ENCODE peak calls at places on chromosome 17, in four cellular contexts. N is H1, C is GM12878, T is K562. M is an unnamed sample.

GRCh38 chr17:8479431-8479947 is 43.8 kb downstream of the NDEL1 start:
- DNase-seq in C (no peak), N (no peak), T (no peak), M (no peak)

GRCh38 chr17:41618341-41619161 is 5.8 kb downstream of the KRT17 start:
- DNase-seq in T (no peak), N (no peak), C (no peak), M (no peak)

GRCh38 chr17:39952665-39953470 is 9.9 kb upstream of the GSDMA start:
- DNase-seq in T (peak; percentile 98), N (peak; percentile 100), C (peak; percentile 79), M (peak; percentile 90)

GRCh38 chr17:69539781-69540319 is 125.4 kb downstream of the MAP2K6 start:
- DNase-seq in C (no peak), N (no peak), T (no peak), M (no peak)

GRCh38 chr17:45149669-45150603 is 1.7 kb downstream of the HEXIM1 start:
- DNase-seq in C (no peak), N (no peak), T (peak; percentile 72), M (no peak)

GRCh38 chr17:3576970-3577369 is 19.4 kb upstream of the TRPV3 start:
- DNase-seq in N (no peak), T (no peak), C (no peak), M (no peak)

GRCh38 chr17:43943769-43944418 is 1.6 kb upstream of the PPY start:
- DNase-seq in C (peak; percentile 38), N (peak; percentile 77), T (peak; percentile 87), M (peak; percentile 59)

GRCh38 chr17:45376171-45376564 is 56.5 kb downstream of the ARHGAP27 start:
- DNase-seq in T (no peak), C (no peak), N (no peak), M (no peak)

GRCh38 chr17:76899414-76899813 is 31.2 kb downstream of the MGAT5B start:
- DNase-seq in N (no peak), C (no peak), T (no peak), M (no peak)

GRCh38 chr17:80245566-80246265 is 14.9 kb upstream of the RNF213 start:
- DNase-seq in N (no peak), C (no peak), T (no peak), M (no peak)

GRCh38 chr17:37131064-37131463 is 182.3 kb downstream of the AATF start:
- DNase-seq in C (no peak), T (no peak), N (no peak), M (no peak)

GRCh38 chr17:59561042-59561441 is 4.4 kb upstream of the DHX40 start:
- DNase-seq in C (no peak), T (peak; percentile 71), N (no peak), M (peak; percentile 65)

GRCh38 chr17:36185416-36185815 is 9.0 kb upstream of the TBC1D3B start:
- DNase-seq in C (no peak), T (no peak), N (no peak), M (no peak)

GRCh38 chr17:40931311-40931710 is 6.1 kb downstream of the KRT23 start:
- DNase-seq in T (no peak), C (no peak), N (no peak), M (no peak)

GRCh38 chr17:79629548-79630049 is 18.7 kb upstream of the RBFOX3 start:
- DNase-seq in N (no peak), C (no peak), T (no peak), M (no peak)

GRCh38 chr17:71023631-71024030 is 854.3 kb downstream of the KCNJ2 start:
- DNase-seq in T (no peak), C (no peak), N (no peak), M (no peak)

GRCh38 chr17:45171338-45172231 is 9.9 kb downstream of the HEXIM2 start:
- DNase-seq in T (no peak), C (no peak), N (no peak), M (no peak)

GRCh38 chr17:35969558-35970442 is 11.5 kb downstream of the CCL16 start:
- DNase-seq in N (peak; percentile 60), C (peak; percentile 45), T (peak; percentile 84), M (peak; percentile 76)

GRCh38 chr17:75151893-75152292 is 2.4 kb downstream of the JPT1 start:
- DNase-seq in T (peak; percentile 60), N (no peak), C (no peak), M (no peak)

GRCh38 chr17:82289822-82290541 is 16.5 kb upstream of the CSNK1D start:
- DNase-seq in N (no peak), C (no peak), T (peak; percentile 91), M (no peak)

GRCh38 chr17:10327640-10328039 is 45.2 kb downstream of the MYH13 start:
- DNase-seq in C (peak; percentile 35), T (peak; percentile 76), N (peak; percentile 73), M (peak; percentile 78)

GRCh38 chr17:45061606-45062205 is 589 bp downstream of the NMT1 start:
- DNase-seq in N (no peak), C (no peak), T (no peak), M (no peak)

GRCh38 chr17:68053237-68054030 is 17.9 kb downstream of the KPNA2 start:
- DNase-seq in N (no peak), C (no peak), T (no peak), M (no peak)

GRCh38 chr17:77286641-77287431 is 146.1 kb downstream of the SEC14L1 start:
- DNase-seq in T (peak; percentile 31), C (no peak), N (no peak), M (peak; percentile 73)

GRCh38 chr17:68820476-68820824 is 134.7 kb downstream of the ABCA8 start:
- DNase-seq in C (no peak), T (no peak), N (no peak), M (no peak)

GRCh38 chr17:64355536-64356303 is 34.9 kb downstream of the PECAM1 start:
- DNase-seq in T (no peak), C (no peak), N (no peak), M (no peak)

GRCh38 chr17:36935681-36936454 is 1.4 kb upstream of the LHX1 start:
- DNase-seq in C (no peak), T (peak; percentile 46), N (no peak), M (no peak)

GRCh38 chr17:38601539-38602351 is 4.0 kb downstream of the SRCIN1 start:
- DNase-seq in N (no peak), C (no peak), T (peak; percentile 58), M (no peak)

GRCh38 chr17:73984981-73985380 is 218.5 kb upstream of the RPL38 start:
- DNase-seq in N (no peak), C (no peak), T (no peak), M (no peak)

GRCh38 chr17:66152756-66153155 is 39.2 kb downstream of the CEP112 start:
- DNase-seq in N (no peak), C (no peak), T (no peak), M (no peak)

GRCh38 chr17:45131616-45132301 is 556 bp downstream of the PLCD3 start:
- DNase-seq in N (no peak), T (peak; percentile 66), C (no peak), M (no peak)

GRCh38 chr17:67546578-67547527 is 169.8 kb downstream of the PITPNC1 start:
- DNase-seq in N (no peak), T (peak; percentile 11), C (no peak), M (no peak)

GRCh38 chr17:39926588-39927100 is 757 bp downstream of the ORMDL3 start:
- DNase-seq in C (no peak), T (peak; percentile 79), N (no peak), M (no peak)

GRCh38 chr17:67365762-67366192 is 600 bp downstream of the PSMD12 start:
- DNase-seq in C (no peak), N (no peak), T (no peak), M (no peak)

GRCh38 chr17:19288453-19288852 is 51.3 kb downstream of the EPN2 start:
- DNase-seq in C (no peak), N (peak; percentile 54), T (no peak), M (no peak)

GRCh38 chr17:77593081-77593480 is 365.4 kb upstream of the TNRC6C start:
- DNase-seq in T (no peak), N (no peak), C (no peak), M (no peak)

GRCh38 chr17:81388612-81389367 is 6.5 kb upstream of the BAHCC1 start:
- DNase-seq in C (no peak), N (no peak), T (no peak), M (no peak)

GRCh38 chr17:64216030-64216384 is 47.1 kb downstream of the TEX2 start:
- DNase-seq in N (no peak), T (no peak), C (no peak), M (no peak)

DNA sequence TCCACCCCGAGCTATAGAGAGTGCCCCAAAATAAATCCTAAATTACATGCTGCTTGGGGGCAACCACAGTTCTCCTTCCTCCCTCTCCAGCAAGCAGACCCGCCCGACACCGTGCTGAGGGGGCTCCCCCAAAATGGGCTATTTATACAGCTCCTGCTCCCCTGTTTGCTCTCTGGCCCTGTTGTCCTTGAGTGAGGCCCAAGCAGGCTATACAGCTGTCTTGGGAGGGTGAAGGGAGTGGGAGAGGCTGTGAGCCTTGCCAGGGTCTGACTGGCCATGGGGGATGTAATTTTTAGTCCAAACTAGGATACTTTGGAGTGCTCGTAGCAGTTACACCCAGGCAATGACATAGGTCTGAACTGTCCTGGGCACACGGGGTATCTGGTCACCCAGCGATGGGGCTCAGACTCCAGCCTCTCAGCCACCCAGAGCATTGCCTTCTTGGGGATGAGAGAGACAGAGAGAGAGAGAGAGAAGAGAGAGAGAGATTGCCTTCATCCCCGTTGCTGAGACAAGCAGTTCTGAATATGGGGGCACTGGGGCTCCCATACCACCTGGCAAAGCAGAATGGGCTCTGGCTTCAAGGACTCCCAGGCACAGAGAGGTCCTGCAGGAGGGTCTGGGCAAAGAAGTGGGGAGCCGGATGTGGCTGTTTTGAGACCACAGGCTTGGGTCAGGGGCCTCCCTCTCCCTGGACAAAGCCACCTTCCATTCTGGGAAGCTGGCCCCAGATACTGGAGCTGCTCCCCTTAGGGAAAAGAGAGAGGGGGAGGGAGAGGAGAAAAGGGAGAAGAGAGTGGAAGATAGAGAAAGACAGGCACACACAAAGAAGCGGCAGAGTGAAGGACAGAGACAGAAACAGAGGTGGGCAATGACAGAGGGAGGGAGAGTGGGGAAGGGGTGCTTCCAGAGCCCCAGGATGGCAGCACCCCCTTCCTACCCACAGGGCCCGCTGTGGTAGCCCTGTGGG is 10.7 kb upstream of the TMEM92 start:
- DNase-seq in N (no peak), T (no peak), C (no peak), M (no peak)
- TF ChIP-seq YY1 in N (no peak), T (no peak), C (no peak), M (no peak)

GRCh38 chr17:57490890-57491289 is 234.6 kb downstream of the MSI2 start:
- DNase-seq in T (no peak), N (no peak), C (no peak), M (no peak)
- TF ChIP-seq SP1 in T (no peak), N (no peak), C (no peak), M (no peak)

GRCh38 chr17:31389673-31390381 is 1.6 kb upstream of the RAB11FIP4 start:
- DNase-seq in N (no peak), C (no peak), T (no peak), M (no peak)
- TF ChIP-seq YY1 in N (no peak), C (no peak), T (no peak), M (no peak)

GRCh38 chr17:17508641-17509591 is 12.7 kb upstream of the RASD1 start:
- DNase-seq in N (no peak), T (peak; percentile 69), C (no peak), M (no peak)
- TF ChIP-seq SP1 in N (no peak), T (no peak), C (no peak), M (no peak)

GRCh38 chr17:1606352-1606985 is 22.2 kb downstream of the SLC43A2 start:
- DNase-seq in C (no peak), T (no peak), N (no peak), M (no peak)
- TF ChIP-seq YY1 in C (peak; percentile 61), T (no peak), N (no peak), M (no peak)

GRCh38 chr17:17840751-17841591 is 4.2 kb upstream of the SREBF1 start:
- DNase-seq in T (peak; percentile 59), C (no peak), N (no peak), M (no peak)
- TF ChIP-seq SP1 in T (no peak), C (no peak), N (no peak), M (peak; percentile 28)

M was measured in HCT116.